ENCODE peak calls at places on chromosome 22, in four cellular contexts. M is IMR-90, F is left ventricle myocardium superior, X is kidney glomerular epithelial cell. U is an unnamed sample.

GRCh38 chr22:36465232-36466021 is 16.0 kb downstream of the TXN2 start:
- DNase-seq in M (peak), F (peak), X (peak), U (peak)

GRCh38 chr22:47276219-47276843 is 513.9 kb downstream of the TBC1D22A start:
- DNase-seq in M (no peak), F (no peak), X (no peak), U (no peak)

GRCh38 chr22:24730864-24731263 is 43.7 kb downstream of the PIWIL3 start:
- DNase-seq in M (no peak), F (no peak), X (peak), U (no peak)

GRCh38 chr22:42959472-42960145 is 55.3 kb downstream of the PACSIN2 start:
- DNase-seq in M (peak), F (peak), X (peak), U (no peak)

GRCh38 chr22:40030757-40031092 is 36.0 kb downstream of the FAM83F start:
- DNase-seq in M (no peak), F (no peak), X (no peak), U (no peak)

GRCh38 chr22:20663941-20664593 is 109.8 kb upstream of the SERPIND1 start:
- DNase-seq in M (no peak), F (no peak), X (no peak), U (no peak)

GRCh38 chr22:23054531-23055257 is 15.6 kb upstream of the GNAZ start:
- DNase-seq in M (no peak), F (peak), X (no peak), U (no peak)

GRCh38 chr22:29310863-29311339 is 4.5 kb downstream of the GAS2L1 start:
- DNase-seq in M (peak), F (peak), X (peak), U (peak)

GRCh38 chr22:27987557-27987956 is 68.5 kb upstream of the PITPNB start:
- DNase-seq in M (peak), F (no peak), X (peak), U (no peak)

GRCh38 chr22:43126506-43127165 is 16.1 kb downstream of the BIK start:
- DNase-seq in M (peak), F (no peak), X (peak), U (no peak)

GRCh38 chr22:41780714-41781507 is 19.6 kb upstream of the CCDC134 start:
- DNase-seq in M (peak), F (peak), X (no peak), U (no peak)

GRCh38 chr22:38505595-38506117 is 455 bp downstream of the DDX17 start:
- DNase-seq in M (peak), F (peak), X (no peak), U (peak)

GRCh38 chr22:30195245-30196140 is 51.1 kb downstream of the LIF start:
- DNase-seq in M (peak), F (no peak), X (no peak), U (no peak)

U was measured in upper lobe of left lung.